ENCODE peak calls at places on chromosome 3, in six cellular contexts. U is GM13977; N is CD8-positive, alpha-beta T cell; A is WTC11; M is mesothelial cell of epicardium; H is HFF-Myc. S is an unnamed sample.
A peak's percentile ranks its signal among the peaks of the same experiment; 100 is the strongest.

GRCh38 chr3:110608566-110608965 is 463.1 kb upstream of the NECTIN3 start:
- DNase-seq in U (no peak), N (no peak), A (no peak), M (no peak), H (no peak), S (no peak)

GRCh38 chr3:65986285-65986684 is 52.4 kb downstream of the MAGI1 start:
- DNase-seq in U (no peak), N (no peak), A (no peak), M (no peak), H (no peak), S (no peak)

GRCh38 chr3:129502641-129503386 is 25.6 kb upstream of the RHO start:
- DNase-seq in U (no peak), N (no peak), A (no peak), M (no peak), H (no peak), S (no peak)

GRCh38 chr3:32048487-32049174 is 57.8 kb upstream of the GPD1L start:
- DNase-seq in U (no peak), N (no peak), A (no peak), M (no peak), H (no peak), S (no peak)

GRCh38 chr3:73228425-73228824 is 167.0 kb downstream of the EBLN2 start:
- DNase-seq in U (no peak), N (no peak), A (no peak), M (no peak), H (no peak), S (no peak)

GRCh38 chr3:192409838-192410683 is 317.3 kb downstream of the FGF12 start:
- DNase-seq in U (peak; percentile 43), N (no peak), A (peak; percentile 34), M (peak; percentile 51), H (no peak), S (peak; percentile 11)

GRCh38 chr3:132343018-132343612 is 25.9 kb downstream of the ACP3 start:
- DNase-seq in U (peak; percentile 24), N (no peak), A (peak; percentile 26), M (peak; percentile 50), H (peak; percentile 42), S (peak; percentile 25)

GRCh38 chr3:108835101-108835500 is 12.5 kb downstream of the TRAT1 start:
- DNase-seq in U (no peak), N (no peak), A (no peak), M (no peak), H (no peak), S (no peak)

GRCh38 chr3:98521897-98522537 is 685 bp downstream of the CLDND1 start:
- DNase-seq in U (peak; percentile 53), N (no peak), A (peak; percentile 19), M (peak; percentile 43), H (peak; percentile 11), S (peak; percentile 40)

GRCh38 chr3:181558870-181559269 is 152.9 kb upstream of the SOX2 start:
- DNase-seq in U (no peak), N (no peak), A (no peak), M (no peak), H (no peak), S (no peak)

GRCh38 chr3:63245842-63246241 is 32.3 kb upstream of the SYNPR start:
- DNase-seq in U (no peak), N (no peak), A (no peak), M (no peak), H (no peak), S (no peak)

GRCh38 chr3:23804441-23805227 is 1.1 kb upstream of the UBE2E1 start:
- DNase-seq in U (no peak), N (no peak), A (no peak), M (no peak), H (no peak), S (no peak)

GRCh38 chr3:146421814-146422748 is 47.3 kb downstream of the PLSCR2 start:
- DNase-seq in U (no peak), N (no peak), A (no peak), M (no peak), H (no peak), S (no peak)

GRCh38 chr3:31246293-31247062 is 286.2 kb upstream of the STT3B start:
- DNase-seq in U (no peak), N (no peak), A (no peak), M (no peak), H (no peak), S (no peak)

GRCh38 chr3:157914882-157915281 is 191.3 kb downstream of the SHOX2 start:
- DNase-seq in U (no peak), N (no peak), A (no peak), M (no peak), H (no peak), S (no peak)

GRCh38 chr3:116863842-116864626 is 154.5 kb downstream of the TUSC7 start:
- DNase-seq in U (no peak), N (no peak), A (peak; percentile 22), M (no peak), H (peak; percentile 2), S (peak; percentile 4)

GRCh38 chr3:126081618-126082333 is 2.1 kb downstream of the SLC41A3 start:
- DNase-seq in U (no peak), N (no peak), A (peak; percentile 32), M (no peak), H (no peak), S (no peak)

GRCh38 chr3:134380249-134380648 is 6.0 kb upstream of the AMOTL2 start:
- DNase-seq in U (no peak), N (no peak), A (no peak), M (no peak), H (no peak), S (no peak)

GRCh38 chr3:14057701-14058100 is 67.0 kb downstream of the CHCHD4 start:
- DNase-seq in U (no peak), N (no peak), A (no peak), M (no peak), H (no peak), S (no peak)

GRCh38 chr3:24220859-24221657 is 273.6 kb downstream of the THRB start:
- DNase-seq in U (no peak), N (no peak), A (no peak), M (no peak), H (peak; percentile 82), S (no peak)

GRCh38 chr3:52205727-52206372 is 7.9 kb downstream of the ALAS1 start:
- DNase-seq in U (no peak), N (no peak), A (no peak), M (no peak), H (no peak), S (no peak)

GRCh38 chr3:46565607-46566039 is 479 bp downstream of the LRRC2 start:
- DNase-seq in U (no peak), N (no peak), A (peak; percentile 64), M (no peak), H (no peak), S (no peak)

GRCh38 chr3:134372405-134373277 is 1.6 kb downstream of the AMOTL2 start:
- DNase-seq in U (no peak), N (no peak), A (no peak), M (no peak), H (no peak), S (no peak)

GRCh38 chr3:189914799-189915198 is 205.9 kb downstream of the P3H2 start:
- DNase-seq in U (no peak), N (no peak), A (no peak), M (no peak), H (peak; percentile 42), S (no peak)

GRCh38 chr3:44883213-44883955 is 9.0 kb downstream of the TGM4 start:
- DNase-seq in U (no peak), N (no peak), A (no peak), M (no peak), H (no peak), S (no peak)

GRCh38 chr3:53498993-53499641 is 4.7 kb downstream of the CACNA1D start:
- DNase-seq in U (no peak), N (no peak), A (no peak), M (no peak), H (no peak), S (no peak)

GRCh38 chr3:185365281-185366211 is 2.6 kb downstream of the MAP3K13 start:
- DNase-seq in U (no peak), N (no peak), A (no peak), M (no peak), H (no peak), S (no peak)

GRCh38 chr3:25587094-25587493 is 77.6 kb downstream of the TOP2B start:
- DNase-seq in U (no peak), N (no peak), A (no peak), M (no peak), H (no peak), S (no peak)
- TF ChIP-seq CTCF in U (no peak), N (no peak), A (no peak), M (no peak), H (no peak), S (no peak)

DNA sequence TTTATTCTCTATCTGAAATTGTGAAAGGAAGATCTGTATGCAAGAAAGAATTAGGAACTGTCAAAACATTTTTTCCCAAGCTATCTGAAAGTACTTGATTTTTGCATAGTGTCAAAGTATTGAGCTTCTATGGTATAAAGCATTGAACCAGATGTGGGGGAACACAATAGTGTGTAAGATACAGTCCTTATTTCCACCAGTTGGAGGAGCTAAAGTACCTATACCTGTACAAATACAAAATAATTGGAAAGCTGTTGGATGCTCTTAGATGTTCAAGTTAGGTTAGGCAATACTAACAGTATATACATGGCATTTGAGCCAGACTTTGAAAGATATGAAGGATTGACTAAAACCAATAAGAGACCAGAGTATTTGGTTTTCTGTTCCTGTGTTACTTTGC is 148.4 kb downstream of the B3GALNT1 start:
- DNase-seq in U (peak; percentile 39), N (no peak), A (no peak), M (no peak), H (no peak), S (peak; percentile 29)
- TF ChIP-seq CTCF in U (peak; percentile 67), N (no peak), A (no peak), M (no peak), H (peak; percentile 10), S (peak; percentile 55)

DNA sequence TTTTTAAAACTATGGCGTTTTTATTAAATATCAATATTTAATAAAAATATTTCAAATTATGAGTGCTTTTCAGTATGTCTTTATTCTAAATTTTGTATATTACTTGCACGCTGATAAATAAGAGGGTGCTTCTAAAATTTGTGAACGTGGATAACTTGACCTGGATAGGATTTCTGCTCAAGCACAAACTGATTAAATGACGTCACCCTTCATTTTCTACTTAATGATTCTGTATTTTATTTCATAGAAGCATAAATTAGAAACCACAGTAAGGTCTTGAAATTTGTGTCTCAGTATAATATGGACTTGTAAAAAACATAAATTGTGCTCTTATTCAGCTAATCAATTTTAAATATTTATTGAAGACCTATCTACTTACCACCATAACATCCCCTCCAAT is 903.7 kb downstream of the ROBO2 start:
- DNase-seq in U (no peak), N (no peak), A (no peak), M (no peak), H (no peak), S (no peak)
- TF ChIP-seq CTCF in U (no peak), N (no peak), A (no peak), M (no peak), H (no peak), S (no peak)

DNA sequence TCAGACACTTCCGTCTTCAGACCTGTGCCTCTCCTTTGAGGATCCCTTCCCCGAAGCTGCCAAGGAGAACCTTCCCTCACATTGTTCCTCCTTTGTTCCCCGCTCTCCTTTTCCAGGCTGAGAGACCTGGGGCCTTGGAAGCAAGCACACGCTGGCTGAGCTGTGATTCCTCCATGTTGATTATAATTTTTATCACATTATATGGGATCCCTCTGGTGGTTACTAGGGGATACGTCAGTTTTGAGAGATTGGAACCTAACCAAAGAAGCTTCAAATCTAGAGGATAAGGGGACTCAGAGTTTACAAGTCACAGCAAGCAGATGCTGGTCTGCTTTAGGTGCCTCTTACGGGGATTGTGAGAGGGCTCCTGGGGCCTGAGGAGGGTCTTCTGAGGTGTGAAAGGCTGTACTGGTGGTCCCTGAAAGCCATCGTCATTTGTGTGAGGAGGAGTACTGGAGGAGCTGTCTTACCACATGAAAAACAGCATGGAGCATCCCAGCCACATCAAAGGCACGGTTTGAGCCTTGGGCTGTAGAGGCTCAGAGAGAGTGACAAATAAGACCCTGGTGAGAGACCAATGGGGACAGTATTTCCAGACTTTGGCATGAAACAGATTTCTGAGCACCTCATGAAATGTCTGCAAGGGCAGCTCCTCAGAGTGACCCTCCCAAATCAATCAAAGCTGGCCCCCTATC is 760.1 kb upstream of the CFAP20DC start:
- DNase-seq in U (peak; percentile 18), N (no peak), A (no peak), M (no peak), H (peak; percentile 37), S (peak; percentile 10)
- TF ChIP-seq CTCF in U (no peak), N (no peak), A (no peak), M (peak; percentile 53), H (peak; percentile 49), S (peak; percentile 2)

S was measured in GM10248.